ENCODE peak calls at places on chromosomes 1 and 21, in ten cellular contexts. S is RWPE2; E is RWPE1; O is epithelial cell of esophagus; K is GM12865; I is tibial artery; X is CD4-positive, alpha-beta T cell; R is CD8-positive, alpha-beta T cell; F is neural crest cell; L is pancreas. Z is an unnamed sample.

GRCh38 chr21:31659286-31660133 is at the start of gene SOD1:
- DNase-seq in S (peak), E (peak), O (peak), K (peak), I (peak), X (peak), R (peak), F (peak), L (peak), Z (peak)

GRCh38 chr1:217364220-217364619 is 266.7 kb downstream of the GPATCH2 start:
- DNase-seq in S (no peak), E (no peak), O (no peak), K (no peak), I (no peak), X (no peak), R (no peak), F (no peak), L (no peak), Z (no peak)

GRCh38 chr1:227781314-227781930 is 34.1 kb upstream of the PRSS38 start:
- DNase-seq in S (no peak), E (no peak), O (no peak), K (no peak), I (peak), X (no peak), R (no peak), F (no peak), L (peak), Z (no peak)

GRCh38 chr1:103106426-103107321 is 1.6 kb downstream of the COL11A1 start:
- DNase-seq in S (no peak), E (peak), O (peak), K (peak), I (peak), X (no peak), R (no peak), F (peak), L (peak), Z (no peak)

GRCh38 chr1:89641781-89642180 is 8.9 kb downstream of the LRRC8C start:
- DNase-seq in S (no peak), E (no peak), O (no peak), K (no peak), I (no peak), X (no peak), R (no peak), F (no peak), L (no peak), Z (no peak)

GRCh38 chr1:209767706-209768105 is 11.9 kb downstream of the TRAF3IP3 start:
- DNase-seq in S (no peak), E (no peak), O (no peak), K (no peak), I (no peak), X (no peak), R (no peak), F (no peak), L (no peak), Z (no peak)

GRCh38 chr1:78491311-78492071 is 717 bp downstream of the PTGFR start:
- DNase-seq in S (no peak), E (peak), O (peak), K (no peak), I (peak), X (no peak), R (no peak), F (peak), L (peak), Z (no peak)

GRCh38 chr1:245715291-245715701 is 560.5 kb downstream of the KIF26B start:
- DNase-seq in S (no peak), E (no peak), O (no peak), K (no peak), I (no peak), X (no peak), R (no peak), F (no peak), L (no peak), Z (no peak)

GRCh38 chr21:28805885-28806284 is 186.8 kb downstream of the LTN1 start:
- DNase-seq in S (no peak), E (no peak), O (no peak), K (no peak), I (peak), X (no peak), R (no peak), F (no peak), L (no peak), Z (no peak)

GRCh38 chr1:54695221-54695620 is 20.4 kb upstream of the TTC4 start:
- DNase-seq in S (no peak), E (no peak), O (no peak), K (no peak), I (no peak), X (no peak), R (no peak), F (no peak), L (no peak), Z (no peak)

GRCh38 chr1:36118805-36119204 is 6.2 kb downstream of the COL8A2 start:
- DNase-seq in S (no peak), E (no peak), O (no peak), K (no peak), I (no peak), X (no peak), R (no peak), F (no peak), L (peak), Z (no peak)

GRCh38 chr21:45142916-45143315 is 68.5 kb downstream of the ADARB1 start:
- DNase-seq in S (no peak), E (no peak), O (no peak), K (no peak), I (no peak), X (no peak), R (no peak), F (no peak), L (no peak), Z (no peak)

GRCh38 chr1:40421348-40421693 is 29.0 kb upstream of the ZFP69B start:
- DNase-seq in S (no peak), E (no peak), O (no peak), K (no peak), I (no peak), X (no peak), R (no peak), F (peak), L (no peak), Z (no peak)

GRCh38 chr1:47701283-47701682 is 263.4 kb downstream of the FOXD2 start:
- DNase-seq in S (no peak), E (no peak), O (no peak), K (no peak), I (no peak), X (no peak), R (no peak), F (no peak), L (no peak), Z (no peak)

GRCh38 chr1:47703161-47703825 is 265.4 kb downstream of the FOXD2 start:
- DNase-seq in S (no peak), E (no peak), O (no peak), K (no peak), I (peak), X (no peak), R (no peak), F (no peak), L (no peak), Z (no peak)

GRCh38 chr1:47701741-47702515 is 264.1 kb downstream of the FOXD2 start:
- DNase-seq in S (no peak), E (no peak), O (no peak), K (no peak), I (no peak), X (no peak), R (no peak), F (no peak), L (no peak), Z (no peak)

GRCh38 chr1:47705517-47706130 is 267.8 kb downstream of the FOXD2 start:
- DNase-seq in S (no peak), E (no peak), O (no peak), K (no peak), I (no peak), X (no peak), R (no peak), F (no peak), L (no peak), Z (no peak)

DNA sequence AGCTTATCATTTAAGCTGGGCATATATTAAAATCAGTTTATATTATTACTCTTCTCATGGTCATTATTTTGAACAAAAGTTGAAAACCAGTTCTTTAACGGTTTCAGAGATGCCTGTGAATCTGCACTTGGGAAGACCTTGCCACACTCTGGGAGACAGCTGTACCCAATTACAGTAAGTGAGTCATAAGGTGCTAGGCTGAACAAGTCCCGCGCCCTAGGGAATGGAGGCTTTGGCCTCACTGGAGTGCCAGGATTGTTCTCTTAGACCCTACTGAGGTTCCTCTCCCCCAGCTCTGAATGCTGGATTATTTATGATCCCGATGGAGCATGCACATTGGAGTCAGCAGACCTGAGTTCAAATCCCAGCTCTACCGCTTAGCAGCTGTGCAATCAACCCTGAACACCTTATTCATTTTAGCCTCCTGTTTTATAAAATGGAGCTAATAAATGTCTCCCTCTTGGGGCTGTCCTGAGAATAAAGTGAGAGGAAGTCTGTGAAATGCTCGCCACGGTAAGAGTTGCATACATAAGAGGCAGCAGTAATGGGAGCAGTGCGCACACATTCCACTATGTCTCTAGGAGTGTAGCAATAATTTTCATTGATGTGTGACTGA is 266.2 kb downstream of the FOXD2 start:
- DNase-seq in S (no peak), E (peak), O (peak), K (no peak), I (peak), X (no peak), R (no peak), F (no peak), L (no peak), Z (no peak)
- TF ChIP-seq CTCF in S (peak), E (no peak), O (peak), K (no peak), I (peak), X (no peak), R (no peak), F (peak), L (no peak), Z (no peak)

DNA sequence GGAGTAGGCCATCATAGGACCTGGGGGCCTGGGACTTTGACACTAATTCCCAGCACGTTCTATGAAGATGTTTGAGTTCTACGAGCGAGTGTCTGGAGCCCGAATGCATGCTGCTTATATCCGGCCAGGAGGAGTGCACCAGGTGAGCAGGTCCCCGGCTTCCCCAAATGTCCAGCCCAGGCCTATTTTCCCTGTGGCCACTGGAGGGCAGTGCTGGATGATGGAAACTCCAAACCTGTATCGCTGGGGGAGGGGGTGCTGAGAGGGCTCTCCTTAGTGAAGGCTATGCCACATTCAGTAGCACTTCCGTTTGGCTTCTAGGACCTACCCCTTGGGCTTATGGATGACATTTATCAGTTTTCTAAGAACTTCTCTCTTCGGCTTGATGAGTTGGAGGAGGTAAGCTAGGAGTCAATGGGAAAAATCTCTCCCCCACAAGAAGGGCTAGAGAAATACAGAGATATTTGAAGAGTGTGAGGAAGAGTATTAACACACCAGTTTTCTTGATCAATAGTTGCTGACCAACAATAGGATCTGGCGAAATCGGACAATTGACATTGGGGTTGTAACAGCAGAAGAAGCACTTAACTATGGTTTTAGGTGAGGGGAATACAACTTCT is 5.2 kb upstream of the FCER1G start:
- DNase-seq in S (no peak), E (peak), O (peak), K (peak), I (peak), X (peak), R (peak), F (peak), L (peak), Z (peak)
- TF ChIP-seq CTCF in S (peak), E (peak), O (peak), K (peak), I (peak), X (peak), R (peak), F (peak), L (peak), Z (peak)

DNA sequence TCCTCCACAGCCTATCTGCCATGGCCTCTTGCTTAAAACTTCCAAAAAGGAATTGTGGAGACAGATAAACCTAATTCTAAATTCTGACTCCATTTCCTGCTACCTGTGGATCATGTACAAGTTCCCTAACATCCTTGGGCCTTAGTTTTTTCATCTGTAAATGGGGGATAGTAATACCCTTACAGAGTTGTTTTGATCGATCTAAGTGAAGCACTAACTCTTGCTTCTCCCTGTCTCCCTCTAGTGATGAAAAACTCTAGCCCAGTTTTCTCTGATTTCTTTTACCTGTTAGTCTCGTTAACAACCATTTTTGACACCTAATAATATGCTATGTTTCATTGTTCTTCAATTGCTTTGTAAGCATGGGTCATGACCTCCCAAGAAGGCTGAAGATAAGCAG is 65.9 kb downstream of the TM2D1 start:
- DNase-seq in S (no peak), E (no peak), O (peak), K (no peak), I (no peak), X (no peak), R (no peak), F (no peak), L (no peak), Z (no peak)
- TF ChIP-seq CTCF in S (peak), E (peak), O (peak), K (peak), I (no peak), X (no peak), R (no peak), F (peak), L (no peak), Z (no peak)

GRCh38 chr1:162230096-162230495 is 146.6 kb downstream of the SPATA46 start:
- DNase-seq in S (no peak), E (no peak), O (peak), K (no peak), I (no peak), X (no peak), R (no peak), F (no peak), L (peak), Z (no peak)
- TF ChIP-seq CTCF in S (peak), E (no peak), O (peak), K (no peak), I (peak), X (no peak), R (no peak), F (no peak), L (no peak), Z (no peak)

DNA sequence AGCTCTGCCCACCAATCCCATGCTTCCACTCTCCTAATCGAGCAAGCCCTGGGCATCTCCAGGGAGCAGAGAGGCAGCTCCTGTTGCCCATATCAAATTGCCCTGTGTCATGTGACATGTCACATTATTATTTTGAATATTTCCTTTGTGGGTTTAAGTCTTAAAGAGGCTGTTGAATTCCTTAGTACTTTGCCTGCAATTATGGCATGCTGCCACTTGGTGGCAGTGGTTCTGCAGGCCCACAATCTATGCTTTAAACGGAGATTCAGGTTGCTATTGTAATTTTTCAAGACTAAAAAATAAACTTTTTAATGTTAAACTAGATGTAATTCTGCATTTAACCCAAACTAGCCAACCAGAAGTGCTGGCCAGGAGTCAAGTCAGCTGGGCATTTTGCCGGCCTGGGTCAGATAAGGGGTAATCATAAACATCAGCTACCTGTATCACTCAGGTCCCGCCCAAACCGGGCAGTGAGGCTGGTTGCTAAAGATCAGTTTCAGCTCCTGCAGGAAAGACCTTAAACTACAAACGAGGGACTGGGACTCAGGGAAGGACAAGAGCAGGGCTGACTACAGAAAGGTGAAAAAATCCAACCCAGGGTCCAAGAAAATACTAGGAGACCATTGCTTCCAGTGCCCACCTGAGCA is 37.3 kb upstream of the ARHGEF16 start:
- DNase-seq in S (no peak), E (no peak), O (no peak), K (no peak), I (no peak), X (no peak), R (no peak), F (no peak), L (no peak), Z (no peak)
- TF ChIP-seq CTCF in S (no peak), E (no peak), O (peak), K (peak), I (no peak), X (no peak), R (no peak), F (peak), L (no peak), Z (peak)

Z was measured in CD14-positive monocyte.